ENCODE peak calls at places on chromosomes 6 and 20, in five cellular contexts. J is SK-MEL-5, W is NCI-H2081, F is RWPE1, Q is SW 1271. L is an unnamed sample.

GRCh38 chr6:105135907-105136432 is 43.8 kb downstream of the POPDC3 start:
- DNase-seq in J (peak; percentile 8), W (no peak), F (no peak), Q (no peak), L (peak; percentile 32)

GRCh38 chr6:52603000-52603795 is 26.3 kb upstream of the TRAM2 start:
- DNase-seq in J (peak; percentile 33), W (no peak), F (no peak), Q (peak; percentile 19), L (no peak)

GRCh38 chr6:21738180-21739094 is 144.9 kb downstream of the SOX4 start:
- DNase-seq in J (no peak), W (no peak), F (peak; percentile 13), Q (no peak), L (no peak)

GRCh38 chr20:57596998-57597939 is 23.0 kb downstream of the ZBP1 start:
- DNase-seq in J (peak; percentile 61), W (peak; percentile 45), F (peak; percentile 89), Q (no peak), L (no peak)

GRCh38 chr6:14540859-14541540 is 423.4 kb downstream of the CD83 start:
- DNase-seq in J (no peak), W (no peak), F (no peak), Q (no peak), L (no peak)

GRCh38 chr6:14095444-14095843 is 22.1 kb upstream of the CD83 start:
- DNase-seq in J (no peak), W (no peak), F (no peak), Q (no peak), L (no peak)

GRCh38 chr6:66496659-66497058 is 789.6 kb upstream of the EYS start:
- DNase-seq in J (peak; percentile 70), W (peak; percentile 28), F (peak; percentile 13), Q (no peak), L (no peak)

GRCh38 chr6:118800394-118801071 is 93.4 kb upstream of the ASF1A start:
- DNase-seq in J (peak; percentile 93), W (peak; percentile 81), F (peak; percentile 71), Q (peak; percentile 18), L (peak; percentile 98)

GRCh38 chr20:39960522-39961420 is 728.3 kb downstream of the MAFB start:
- DNase-seq in J (peak; percentile 27), W (no peak), F (no peak), Q (no peak), L (peak; percentile 30)

GRCh38 chr20:54598351-54598750 is 123.0 kb downstream of the DOK5 start:
- DNase-seq in J (no peak), W (no peak), F (no peak), Q (no peak), L (no peak)

L was measured in pons.